ENCODE peak calls at places on chromosomes 1 and 21, in five cellular contexts. R, E, P, O and Y are unnamed samples.

GRCh38 chr1:9087411-9087810 is 18.0 kb upstream of the SLC2A5 start:
- DNase-seq in R (no peak), E (no peak), P (no peak), O (no peak), Y (no peak)

GRCh38 chr1:172449012-172449584 is 5.2 kb upstream of the PIGC start:
- DNase-seq in R (no peak), E (no peak), P (no peak), O (no peak), Y (peak; percentile 63)

GRCh38 chr1:158274797-158275196 is 14.9 kb upstream of the CD1C start:
- DNase-seq in R (no peak), E (no peak), P (no peak), O (no peak), Y (no peak)

GRCh38 chr21:45109831-45110492 is 35.6 kb downstream of the ADARB1 start:
- DNase-seq in R (peak; percentile 19), E (no peak), P (no peak), O (no peak), Y (peak; percentile 54)

GRCh38 chr1:46183119-46183842 is 7.0 kb upstream of the P3R3URF start:
- DNase-seq in R (no peak), E (no peak), P (peak; percentile 78), O (peak; percentile 93), Y (peak; percentile 100)

GRCh38 chr21:42554251-42554937 is 40.7 kb downstream of the SLC37A1 start:
- DNase-seq in R (no peak), E (no peak), P (peak; percentile 9), O (no peak), Y (no peak)

GRCh38 chr1:97849350-97850339 is 71.2 kb downstream of the DPYD start:
- DNase-seq in R (no peak), E (no peak), P (no peak), O (no peak), Y (peak; percentile 87)

GRCh38 chr1:68376441-68376840 is 73.3 kb downstream of the RPE65 start:
- DNase-seq in R (no peak), E (no peak), P (no peak), O (no peak), Y (no peak)

GRCh38 chr1:184755226-184756065 is 788 bp upstream of the EDEM3 start:
- DNase-seq in R (no peak), E (no peak), P (no peak), O (peak; percentile 42), Y (peak; percentile 54)

GRCh38 chr1:74641876-74642275 is 31.7 kb downstream of the ERICH3 start:
- DNase-seq in R (no peak), E (no peak), P (no peak), O (no peak), Y (peak; percentile 47)

GRCh38 chr1:99640672-99641071 is 5.2 kb upstream of the PALMD start:
- DNase-seq in R (no peak), E (no peak), P (no peak), O (no peak), Y (peak; percentile 32)

GRCh38 chr1:156809711-156810366 is 6.8 kb downstream of the SH2D2A start:
- DNase-seq in R (no peak), E (no peak), P (no peak), O (no peak), Y (no peak)

GRCh38 chr1:175129182-175129581 is 61.5 kb downstream of the TNN start:
- DNase-seq in R (no peak), E (no peak), P (no peak), O (no peak), Y (peak; percentile 38)

GRCh38 chr1:1901641-1902294 is 10.9 kb upstream of the GNB1 start:
- DNase-seq in R (no peak), E (no peak), P (no peak), O (no peak), Y (no peak)

GRCh38 chr1:15916417-15916816 is 59.5 kb downstream of the ZBTB17 start:
- DNase-seq in R (no peak), E (no peak), P (no peak), O (no peak), Y (peak; percentile 50)

GRCh38 chr1:27491748-27492700 is 2.1 kb upstream of the WASF2 start:
- DNase-seq in R (no peak), E (no peak), P (peak; percentile 55), O (no peak), Y (peak; percentile 71)

GRCh38 chr1:41547781-41548560 is 63.5 kb upstream of the EDN2 start:
- DNase-seq in R (no peak), E (no peak), P (no peak), O (no peak), Y (no peak)

GRCh38 chr1:6491480-6491962 is at the start of gene PLEKHG5:
- DNase-seq in R (no peak), E (no peak), P (no peak), O (no peak), Y (peak; percentile 96)

GRCh38 chr1:6360517-6360916 is 33.0 kb downstream of the ACOT7 start:
- DNase-seq in R (no peak), E (no peak), P (no peak), O (peak; percentile 69), Y (no peak)

GRCh38 chr1:164739189-164739588 is 180.2 kb downstream of the PBX1 start:
- DNase-seq in R (no peak), E (no peak), P (no peak), O (no peak), Y (no peak)

GRCh38 chr1:182595641-182596240 is 6.7 kb upstream of the RNASEL start:
- DNase-seq in R (no peak), E (no peak), P (peak; percentile 78), O (peak; percentile 81), Y (peak; percentile 48)

GRCh38 chr1:157400766-157401165 is 151.5 kb downstream of the FCRL5 start:
- DNase-seq in R (no peak), E (no peak), P (no peak), O (no peak), Y (no peak)

GRCh38 chr1:212827831-212828278 is 19.6 kb downstream of the SPATA45 start:
- DNase-seq in R (no peak), E (no peak), P (no peak), O (peak; percentile 39), Y (no peak)

GRCh38 chr1:114286179-114286578 is 132.5 kb upstream of the SYT6 start:
- DNase-seq in R (no peak), E (no peak), P (no peak), O (no peak), Y (no peak)

GRCh38 chr1:228005511-228006033 is 1.2 kb upstream of the WNT3A start:
- DNase-seq in R (no peak), E (no peak), P (no peak), O (no peak), Y (no peak)

GRCh38 chr1:204401747-204402146 is 9.9 kb downstream of the PPP1R15B start:
- DNase-seq in R (no peak), E (no peak), P (no peak), O (no peak), Y (no peak)

GRCh38 chr1:32180186-32181060 is 948 bp downstream of the TXLNA start:
- DNase-seq in R (no peak), E (no peak), P (peak; percentile 49), O (peak; percentile 49), Y (peak; percentile 66)

GRCh38 chr21:31182231-31183129 is 144.2 kb upstream of the KRTAP19-8 start:
- DNase-seq in R (peak; percentile 20), E (no peak), P (no peak), O (no peak), Y (no peak)

GRCh38 chr1:227357229-227358078 is 39.2 kb upstream of the CDC42BPA start:
- DNase-seq in R (no peak), E (no peak), P (peak; percentile 43), O (peak; percentile 62), Y (peak; percentile 95)

GRCh38 chr1:160078392-160079195 is 2.7 kb upstream of the KCNJ9 start:
- DNase-seq in R (no peak), E (no peak), P (no peak), O (peak; percentile 50), Y (peak; percentile 30)

GRCh38 chr1:39407889-39408640 is 83.4 kb upstream of the BMP8A start:
- DNase-seq in R (no peak), E (no peak), P (no peak), O (peak; percentile 51), Y (peak; percentile 49)

GRCh38 chr1:154170547-154171221 is 15.8 kb upstream of the NUP210L start:
- DNase-seq in R (no peak), E (no peak), P (no peak), O (no peak), Y (no peak)

GRCh38 chr1:66402194-66402593 is 131.8 kb upstream of the SGIP1 start:
- DNase-seq in R (no peak), E (no peak), P (peak; percentile 77), O (peak; percentile 40), Y (no peak)

GRCh38 chr1:181647314-181648035 is 164.2 kb downstream of the CACNA1E start:
- DNase-seq in R (no peak), E (no peak), P (no peak), O (peak; percentile 88), Y (peak; percentile 5)